ENCODE peak calls at places on chromosomes 6 and 20, in ten cellular contexts. N is NCI-H146, D is WTC11, L is hypothalamus, B is GM20000, U is NCI-H69, W is SJSA1, O is NCI-H774, M is nucleus accumbens, R is epithelial cell of esophagus. S is an unnamed sample.

GRCh38 chr6:33430991-33431879 is 11.4 kb downstream of the SYNGAP1 start:
- DNase-seq in L (peak; percentile 73), M (peak; percentile 92), O (peak; percentile 54), R (peak; percentile 53), W (no peak), U (peak; percentile 85), B (peak; percentile 95), N (peak; percentile 27), D (peak; percentile 93), S (peak; percentile 64)

GRCh38 chr6:157650261-157650640 is 172.8 kb upstream of the SNX9 start:
- DNase-seq in O (no peak), B (no peak), U (no peak), R (no peak), M (peak; percentile 30), W (no peak), D (no peak), L (no peak), N (peak; percentile 60), S (no peak)

GRCh38 chr20:63693975-63694595 is 2.4 kb upstream of the TNFRSF6B start:
- DNase-seq in U (no peak), L (no peak), W (no peak), R (no peak), O (no peak), N (no peak), B (no peak), M (no peak), D (no peak), S (no peak)

GRCh38 chr20:1624811-1625690 is 5.2 kb upstream of the SIRPB1 start:
- DNase-seq in D (no peak), W (no peak), B (peak; percentile 1), N (no peak), R (no peak), U (no peak), O (no peak), M (no peak), L (no peak), S (no peak)

GRCh38 chr6:133432021-133432989 is 191.1 kb downstream of the EYA4 start:
- DNase-seq in D (peak; percentile 31), L (no peak), W (no peak), N (peak; percentile 98), M (no peak), R (no peak), U (peak; percentile 74), B (no peak), O (peak; percentile 58), S (no peak)

GRCh38 chr20:2816030-2816582 is at the start of gene TMEM239:
- DNase-seq in M (no peak), N (no peak), O (no peak), L (no peak), U (no peak), B (no peak), W (peak; percentile 36), D (no peak), R (no peak), S (no peak)

GRCh38 chr6:164034602-164035140 is 620.2 kb downstream of the QKI start:
- DNase-seq in M (no peak), O (no peak), D (no peak), W (no peak), N (no peak), B (no peak), R (no peak), L (no peak), U (no peak), S (no peak)

GRCh38 chr6:107536183-107536582 is 46.3 kb downstream of the SOBP start:
- DNase-seq in U (peak; percentile 42), N (no peak), B (no peak), W (no peak), O (no peak), D (no peak), L (no peak), R (no peak), M (no peak), S (no peak)

GRCh38 chr6:169829786-169830185 is 78.4 kb downstream of the ERMARD start:
- DNase-seq in O (no peak), B (no peak), U (no peak), L (no peak), W (peak; percentile 32), R (peak; percentile 22), D (no peak), M (no peak), N (peak; percentile 30), S (no peak)

GRCh38 chr6:135606392-135606791 is 108.9 kb upstream of the AHI1 start:
- DNase-seq in M (no peak), D (no peak), O (peak; percentile 33), W (no peak), R (no peak), N (no peak), U (peak; percentile 32), L (no peak), B (no peak), S (no peak)

GRCh38 chr6:43932259-43932900 is 162.4 kb downstream of the VEGFA start:
- DNase-seq in L (no peak), M (no peak), N (no peak), O (no peak), R (no peak), B (no peak), D (no peak), U (no peak), W (no peak), S (no peak)

GRCh38 chr6:70616728-70617260 is 50.1 kb downstream of the SDHAF4 start:
- DNase-seq in M (no peak), B (no peak), R (no peak), O (no peak), L (no peak), D (no peak), U (no peak), W (no peak), N (no peak), S (no peak)

GRCh38 chr6:42293579-42293978 is 75.9 kb upstream of the MRPS10 start:
- DNase-seq in N (no peak), M (no peak), R (no peak), W (no peak), L (no peak), B (no peak), O (no peak), U (no peak), D (no peak), S (no peak)

GRCh38 chr6:85594197-85594930 is 706 bp upstream of the SNX14 start:
- DNase-seq in O (peak; percentile 52), D (no peak), B (peak; percentile 28), M (no peak), L (no peak), U (peak; percentile 82), R (peak; percentile 46), W (no peak), N (peak; percentile 64), S (no peak)

GRCh38 chr6:164039954-164040375 is 625.4 kb downstream of the QKI start:
- DNase-seq in D (no peak), U (peak; percentile 88), R (no peak), W (no peak), B (no peak), L (no peak), N (no peak), M (no peak), O (no peak), S (no peak)

GRCh38 chr6:46491789-46492547 is 719 bp upstream of the RCAN2 start:
- DNase-seq in U (peak; percentile 63), W (peak; percentile 56), O (peak; percentile 61), N (peak; percentile 0), L (peak; percentile 60), M (peak; percentile 72), R (peak; percentile 24), D (peak; percentile 56), B (peak; percentile 65), S (peak; percentile 77)

GRCh38 chr6:30490031-30490876 is 945 bp downstream of the HLA-E start:
- DNase-seq in U (peak; percentile 31), W (peak; percentile 74), M (no peak), L (no peak), D (peak; percentile 77), R (peak; percentile 79), N (peak; percentile 41), O (peak; percentile 5), B (peak; percentile 85), S (no peak)

GRCh38 chr6:106789436-106790145 is 160.2 kb downstream of the QRSL1 start:
- DNase-seq in O (no peak), D (no peak), L (no peak), R (no peak), U (no peak), M (no peak), N (no peak), B (no peak), W (no peak), S (no peak)

GRCh38 chr20:49167811-49168507 is 20.2 kb downstream of the STAU1 start:
- DNase-seq in O (no peak), M (no peak), L (no peak), W (no peak), U (no peak), B (no peak), N (no peak), R (no peak), D (no peak), S (no peak)

GRCh38 chr20:10603971-10604864 is 69.6 kb downstream of the JAG1 start:
- DNase-seq in N (no peak), W (peak; percentile 87), L (no peak), D (no peak), U (no peak), B (no peak), O (no peak), R (peak; percentile 83), M (peak; percentile 11), S (no peak)

GRCh38 chr20:32062776-32063170 is 10.7 kb downstream of the HCK start:
- DNase-seq in U (no peak), R (no peak), W (no peak), B (peak; percentile 47), L (no peak), O (no peak), D (no peak), M (peak; percentile 17), N (no peak), S (no peak)

GRCh38 chr6:170124836-170125235 is 166.0 kb downstream of the DLL1 start:
- DNase-seq in M (no peak), O (no peak), L (no peak), W (peak; percentile 32), D (no peak), U (peak; percentile 33), N (peak; percentile 48), B (no peak), R (peak; percentile 89), S (no peak)

GRCh38 chr6:36840471-36841461 is 1.5 kb upstream of the CPNE5 start:
- DNase-seq in D (peak; percentile 54), W (no peak), R (peak; percentile 13), N (no peak), U (no peak), L (no peak), O (no peak), M (no peak), B (peak; percentile 39), S (no peak)

GRCh38 chr6:56856036-56856580 is 98.8 kb upstream of the BEND6 start:
- DNase-seq in M (no peak), U (peak; percentile 35), D (no peak), N (no peak), W (no peak), L (no peak), O (no peak), B (no peak), R (no peak), S (no peak)

GRCh38 chr6:35469711-35470662 is 1.8 kb downstream of the RPL10A start:
- DNase-seq in B (no peak), N (peak; percentile 9), L (no peak), U (peak; percentile 49), M (no peak), O (no peak), W (no peak), R (peak; percentile 65), D (no peak), S (no peak)

S was measured in caudate nucleus.